ENCODE peak calls at places on chromosomes 13 and 19, in six cellular contexts. One of them, this sample, is unnamed.

GRCh38 chr19:22532388-22533310 is 101.5 kb upstream of the ZNF492 start:
- DNase-seq in MM.1S: no peak
- DNase-seq in mucosa of descending colon: peak; percentile 19
- DNase-seq in astrocyte: no peak
- DNase-seq in fibroblast of pulmonary artery: no peak
- DNase-seq in AG04449: no peak
- DNase-seq in this sample: no peak

GRCh38 chr19:1265611-1266115 is 3.5 kb upstream of the CIRBP start:
- DNase-seq in MM.1S: no peak
- DNase-seq in mucosa of descending colon: peak; percentile 57
- DNase-seq in astrocyte: peak; percentile 62
- DNase-seq in fibroblast of pulmonary artery: peak; percentile 66
- DNase-seq in AG04449: no peak
- DNase-seq in this sample: no peak

GRCh38 chr13:41216160-41216559 is 21.8 kb upstream of the KBTBD7 start:
- DNase-seq in MM.1S: no peak
- DNase-seq in mucosa of descending colon: no peak
- DNase-seq in astrocyte: peak; percentile 59
- DNase-seq in fibroblast of pulmonary artery: peak; percentile 46
- DNase-seq in AG04449: no peak
- DNase-seq in this sample: peak; percentile 87

GRCh38 chr13:100707818-100708740 is 33.5 kb upstream of the TMTC4 start:
- DNase-seq in MM.1S: no peak
- DNase-seq in mucosa of descending colon: no peak
- DNase-seq in astrocyte: peak; percentile 97
- DNase-seq in fibroblast of pulmonary artery: peak; percentile 17
- DNase-seq in AG04449: no peak
- DNase-seq in this sample: peak; percentile 25

GRCh38 chr13:41643502-41643901 is 186.2 kb downstream of the RGCC start:
- DNase-seq in MM.1S: no peak
- DNase-seq in mucosa of descending colon: no peak
- DNase-seq in astrocyte: no peak
- DNase-seq in fibroblast of pulmonary artery: no peak
- DNase-seq in AG04449: no peak
- DNase-seq in this sample: no peak

GRCh38 chr19:41811036-41811435 is 14.6 kb downstream of the CEACAM3 start:
- DNase-seq in MM.1S: no peak
- DNase-seq in mucosa of descending colon: no peak
- DNase-seq in astrocyte: no peak
- DNase-seq in fibroblast of pulmonary artery: no peak
- DNase-seq in AG04449: no peak
- DNase-seq in this sample: no peak

GRCh38 chr19:13865243-13865577 is 11.7 kb upstream of the NANOS3 start:
- DNase-seq in MM.1S: no peak
- DNase-seq in mucosa of descending colon: no peak
- DNase-seq in astrocyte: no peak
- DNase-seq in fibroblast of pulmonary artery: no peak
- DNase-seq in AG04449: no peak
- DNase-seq in this sample: no peak

GRCh38 chr13:101875717-101876393 is 423.4 kb downstream of the ITGBL1 start:
- DNase-seq in MM.1S: no peak
- DNase-seq in mucosa of descending colon: no peak
- DNase-seq in astrocyte: peak; percentile 88
- DNase-seq in fibroblast of pulmonary artery: peak; percentile 13
- DNase-seq in AG04449: no peak
- DNase-seq in this sample: peak; percentile 89

GRCh38 chr13:43546821-43547220 is 240.0 kb downstream of the ENOX1 start:
- DNase-seq in MM.1S: no peak
- DNase-seq in mucosa of descending colon: no peak
- DNase-seq in astrocyte: no peak
- DNase-seq in fibroblast of pulmonary artery: no peak
- DNase-seq in AG04449: no peak
- DNase-seq in this sample: no peak

GRCh38 chr19:43784981-43785808 is 4.4 kb upstream of the KCNN4 start:
- DNase-seq in MM.1S: peak; percentile 79
- DNase-seq in mucosa of descending colon: peak; percentile 79
- DNase-seq in astrocyte: peak; percentile 38
- DNase-seq in fibroblast of pulmonary artery: peak; percentile 75
- DNase-seq in AG04449: no peak
- DNase-seq in this sample: no peak

GRCh38 chr13:88908896-88909535 is 1237.8 kb downstream of the SLITRK5 start:
- DNase-seq in MM.1S: no peak
- DNase-seq in mucosa of descending colon: no peak
- DNase-seq in astrocyte: no peak
- DNase-seq in fibroblast of pulmonary artery: no peak
- DNase-seq in AG04449: no peak
- DNase-seq in this sample: peak; percentile 40

GRCh38 chr13:73000027-73000674 is 58.7 kb upstream of the KLF5 start:
- DNase-seq in MM.1S: no peak
- DNase-seq in mucosa of descending colon: no peak
- DNase-seq in astrocyte: peak; percentile 64
- DNase-seq in fibroblast of pulmonary artery: peak; percentile 54
- DNase-seq in AG04449: no peak
- DNase-seq in this sample: peak; percentile 23

GRCh38 chr19:33240181-33240771 is 14.6 kb upstream of the SLC7A10 start:
- DNase-seq in MM.1S: no peak
- DNase-seq in mucosa of descending colon: no peak
- DNase-seq in astrocyte: no peak
- DNase-seq in fibroblast of pulmonary artery: no peak
- DNase-seq in AG04449: no peak
- DNase-seq in this sample: no peak

GRCh38 chr13:28699246-28699645 is 19.5 kb downstream of the SLC46A3 start:
- DNase-seq in MM.1S: no peak
- DNase-seq in mucosa of descending colon: no peak
- DNase-seq in astrocyte: no peak
- DNase-seq in fibroblast of pulmonary artery: no peak
- DNase-seq in AG04449: no peak
- DNase-seq in this sample: no peak

GRCh38 chr13:21466527-21466926 is 7.4 kb upstream of the ZDHHC20 start:
- DNase-seq in MM.1S: no peak
- DNase-seq in mucosa of descending colon: no peak
- DNase-seq in astrocyte: no peak
- DNase-seq in fibroblast of pulmonary artery: no peak
- DNase-seq in AG04449: no peak
- DNase-seq in this sample: no peak

GRCh38 chr13:77584111-77584510 is 48.6 kb downstream of the SCEL start:
- DNase-seq in MM.1S: no peak
- DNase-seq in mucosa of descending colon: no peak
- DNase-seq in astrocyte: no peak
- DNase-seq in fibroblast of pulmonary artery: no peak
- DNase-seq in AG04449: no peak
- DNase-seq in this sample: peak; percentile 64

GRCh38 chr13:30865131-30866009 is 40.7 kb upstream of the MEDAG start:
- DNase-seq in MM.1S: peak; percentile 61
- DNase-seq in mucosa of descending colon: peak; percentile 73
- DNase-seq in astrocyte: peak; percentile 95
- DNase-seq in fibroblast of pulmonary artery: peak; percentile 95
- DNase-seq in AG04449: peak; percentile 86
- DNase-seq in this sample: peak; percentile 75

GRCh38 chr13:112165712-112166111 is 98.8 kb downstream of the SOX1 start:
- DNase-seq in MM.1S: no peak
- DNase-seq in mucosa of descending colon: no peak
- DNase-seq in astrocyte: no peak
- DNase-seq in fibroblast of pulmonary artery: no peak
- DNase-seq in AG04449: no peak
- DNase-seq in this sample: no peak

GRCh38 chr13:19985219-19985556 is 26.7 kb downstream of the ZMYM2 start:
- DNase-seq in MM.1S: no peak
- DNase-seq in mucosa of descending colon: no peak
- DNase-seq in astrocyte: no peak
- DNase-seq in fibroblast of pulmonary artery: no peak
- DNase-seq in AG04449: no peak
- DNase-seq in this sample: no peak

GRCh38 chr13:49457221-49457620 is 13.1 kb downstream of the SETDB2 start:
- DNase-seq in MM.1S: no peak
- DNase-seq in mucosa of descending colon: no peak
- DNase-seq in astrocyte: peak; percentile 45
- DNase-seq in fibroblast of pulmonary artery: no peak
- DNase-seq in AG04449: no peak
- DNase-seq in this sample: no peak

GRCh38 chr13:105410602-105411001 is 1124.9 kb downstream of the EFNB2 start:
- DNase-seq in MM.1S: no peak
- DNase-seq in mucosa of descending colon: peak; percentile 73
- DNase-seq in astrocyte: no peak
- DNase-seq in fibroblast of pulmonary artery: peak; percentile 51
- DNase-seq in AG04449: no peak
- DNase-seq in this sample: no peak

GRCh38 chr13:57627663-57628062 is 3.9 kb upstream of the PCDH17 start:
- DNase-seq in MM.1S: peak; percentile 21
- DNase-seq in mucosa of descending colon: no peak
- DNase-seq in astrocyte: peak; percentile 12
- DNase-seq in fibroblast of pulmonary artery: peak; percentile 51
- DNase-seq in AG04449: no peak
- DNase-seq in this sample: no peak

GRCh38 chr19:56301152-56301551 is 13.5 kb downstream of the ZSCAN5A start:
- DNase-seq in MM.1S: no peak
- DNase-seq in mucosa of descending colon: no peak
- DNase-seq in astrocyte: no peak
- DNase-seq in fibroblast of pulmonary artery: peak; percentile 28
- DNase-seq in AG04449: no peak
- DNase-seq in this sample: no peak
- TF ChIP-seq CTCF in MM.1S: no peak
- TF ChIP-seq CTCF in mucosa of descending colon: no peak
- TF ChIP-seq CTCF in astrocyte: no peak
- TF ChIP-seq CTCF in fibroblast of pulmonary artery: peak; percentile 28
- TF ChIP-seq CTCF in AG04449: peak; percentile 3
- TF ChIP-seq CTCF in this sample: no peak

DNA sequence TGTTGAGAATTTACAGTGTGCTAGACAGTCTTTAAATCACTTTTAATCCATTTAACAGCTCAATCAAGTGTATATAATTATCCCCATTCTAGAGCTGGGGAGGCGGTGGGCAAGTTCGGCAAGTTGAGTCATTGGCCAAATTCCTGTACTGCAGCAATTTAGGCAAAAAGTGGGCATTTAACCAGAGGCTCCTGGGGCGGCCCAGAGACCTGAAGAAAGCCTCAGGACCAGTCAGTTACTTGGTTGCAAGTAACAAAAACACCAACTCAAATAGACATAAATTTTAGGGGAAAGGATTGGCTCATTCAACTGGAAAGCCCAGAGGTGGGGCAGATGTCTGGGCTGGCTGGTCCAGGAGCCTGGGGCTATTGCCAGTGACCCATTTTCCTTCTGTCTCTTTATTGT is 97.1 kb downstream of the SIPA1L3 start:
- DNase-seq in MM.1S: no peak
- DNase-seq in mucosa of descending colon: no peak
- DNase-seq in astrocyte: peak; percentile 67
- DNase-seq in fibroblast of pulmonary artery: no peak
- DNase-seq in AG04449: no peak
- DNase-seq in this sample: no peak
- H3K4me3 ChIP-seq in MM.1S: peak overlapping the region; percentile 58
- H3K4me3 ChIP-seq in mucosa of descending colon: no peak overlapping the region
- H3K4me3 ChIP-seq in astrocyte: peak overlapping the region; percentile 39
- H3K4me3 ChIP-seq in fibroblast of pulmonary artery: peak overlapping the region; percentile 48
- H3K4me3 ChIP-seq in AG04449: peak overlapping the region; percentile 57
- H3K4me3 ChIP-seq in this sample: peak overlapping the region; percentile 44

DNA sequence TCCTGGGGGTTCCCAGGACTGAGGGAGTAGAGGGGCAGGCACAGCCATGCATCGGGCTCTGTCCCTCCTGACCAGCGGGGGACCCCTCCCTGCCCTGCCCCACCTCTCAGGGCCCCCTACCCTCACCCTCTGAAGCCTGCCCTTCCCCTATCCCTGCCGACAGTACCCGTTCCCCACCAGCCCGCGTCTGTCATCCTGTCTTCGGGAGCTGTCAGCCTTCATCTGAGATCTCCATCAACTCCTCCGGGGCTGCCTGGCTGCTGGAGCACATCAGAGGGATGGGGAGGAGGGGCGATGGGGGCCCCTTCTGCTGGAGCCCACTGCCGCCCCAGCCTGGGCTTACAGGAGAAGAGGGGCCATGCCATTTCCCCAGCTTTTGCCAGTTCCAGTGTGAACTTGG is 6.2 kb upstream of the SHD start:
- DNase-seq in MM.1S: no peak
- DNase-seq in mucosa of descending colon: no peak
- DNase-seq in astrocyte: no peak
- DNase-seq in fibroblast of pulmonary artery: no peak
- DNase-seq in AG04449: no peak
- DNase-seq in this sample: no peak
- TF ChIP-seq CTCF in MM.1S: no peak
- TF ChIP-seq CTCF in mucosa of descending colon: no peak
- TF ChIP-seq CTCF in astrocyte: no peak
- TF ChIP-seq CTCF in fibroblast of pulmonary artery: no peak
- TF ChIP-seq CTCF in AG04449: no peak
- TF ChIP-seq CTCF in this sample: no peak

GRCh38 chr19:17726136-17726741 is 7.0 kb downstream of the MAP1S start:
- DNase-seq in MM.1S: no peak
- DNase-seq in mucosa of descending colon: no peak
- DNase-seq in astrocyte: no peak
- DNase-seq in fibroblast of pulmonary artery: no peak
- DNase-seq in AG04449: no peak
- DNase-seq in this sample: no peak

GRCh38 chr19:17727843-17728242 is 8.6 kb downstream of the MAP1S start:
- DNase-seq in MM.1S: no peak
- DNase-seq in mucosa of descending colon: no peak
- DNase-seq in astrocyte: no peak
- DNase-seq in fibroblast of pulmonary artery: no peak
- DNase-seq in AG04449: no peak
- DNase-seq in this sample: no peak

GRCh38 chr19:17725422-17726078 is 6.3 kb downstream of the MAP1S start:
- DNase-seq in MM.1S: no peak
- DNase-seq in mucosa of descending colon: no peak
- DNase-seq in astrocyte: no peak
- DNase-seq in fibroblast of pulmonary artery: no peak
- DNase-seq in AG04449: no peak
- DNase-seq in this sample: no peak

GRCh38 chr19:17724655-17725054 is 5.4 kb downstream of the MAP1S start:
- DNase-seq in MM.1S: no peak
- DNase-seq in mucosa of descending colon: no peak
- DNase-seq in astrocyte: no peak
- DNase-seq in fibroblast of pulmonary artery: no peak
- DNase-seq in AG04449: no peak
- DNase-seq in this sample: no peak

DNA sequence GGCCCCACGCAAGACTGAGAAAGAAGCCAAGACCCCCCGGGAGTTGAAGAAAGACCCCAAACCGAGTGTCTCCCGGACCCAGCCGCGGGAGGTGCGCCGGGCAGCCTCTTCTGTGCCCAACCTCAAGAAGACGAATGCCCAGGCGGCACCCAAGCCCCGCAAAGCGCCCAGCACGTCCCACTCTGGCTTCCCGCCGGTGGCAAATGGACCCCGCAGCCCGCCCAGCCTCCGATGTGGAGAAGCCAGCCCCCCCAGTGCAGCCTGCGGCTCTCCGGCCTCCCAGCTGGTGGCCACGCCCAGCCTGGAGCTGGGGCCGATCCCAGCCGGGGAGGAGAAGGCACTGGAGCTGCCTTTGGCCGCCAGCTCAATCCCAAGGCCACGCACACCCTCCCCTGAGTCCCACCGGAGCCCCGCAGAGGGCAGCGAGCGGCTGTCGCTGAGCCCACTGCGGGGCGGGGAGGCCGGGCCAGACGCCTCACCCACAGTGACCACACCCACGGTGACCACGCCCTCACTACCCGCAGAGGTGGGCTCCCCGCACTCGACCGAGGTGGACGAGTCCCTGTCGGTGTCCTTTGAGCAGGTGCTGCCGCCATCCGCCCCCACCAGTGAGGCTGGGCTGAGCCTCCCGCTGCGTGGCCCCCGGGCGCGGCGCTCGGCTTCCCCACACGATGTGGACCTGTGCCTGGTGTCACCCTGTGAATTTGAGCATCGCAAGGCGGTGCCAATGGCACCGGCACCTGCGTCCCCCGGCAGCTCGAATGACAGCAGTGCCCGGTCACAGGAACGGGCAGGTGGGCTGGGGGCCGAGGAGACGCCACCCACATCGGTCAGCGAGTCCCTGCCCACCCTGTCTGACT is 7.9 kb downstream of the MAP1S start:
- DNase-seq in MM.1S: no peak
- DNase-seq in mucosa of descending colon: no peak
- DNase-seq in astrocyte: no peak
- DNase-seq in fibroblast of pulmonary artery: no peak
- DNase-seq in AG04449: no peak
- DNase-seq in this sample: no peak
- H3K4me3 ChIP-seq in MM.1S: no peak overlapping the region
- H3K4me3 ChIP-seq in mucosa of descending colon: no peak overlapping the region
- H3K4me3 ChIP-seq in astrocyte: no peak overlapping the region
- H3K4me3 ChIP-seq in fibroblast of pulmonary artery: no peak overlapping the region
- H3K4me3 ChIP-seq in AG04449: no peak overlapping the region
- H3K4me3 ChIP-seq in this sample: no peak overlapping the region